ENCODE peak calls at places on chromosomes 2 and 18, in eight cellular contexts. M is OCI-LY7, O is K562, B is dorsolateral prefrontal cortex, E is kidney, H is tibial artery, Y is GM06990, F is astrocyte of the cerebellum. W is an unnamed sample.

GRCh38 chr2:99066602-99067001 is 74.9 kb upstream of the C2orf15 start:
- DNase-seq in M (peak), O (no peak), B (peak), E (no peak), H (no peak), Y (peak), F (peak), W (peak)

GRCh38 chr2:46257476-46257875 is 39.7 kb upstream of the EPAS1 start:
- DNase-seq in M (no peak), O (no peak), B (no peak), E (no peak), H (no peak), Y (no peak), F (peak), W (no peak)

GRCh38 chr2:23433282-23433681 is 48.3 kb downstream of the KLHL29 start:
- DNase-seq in M (no peak), O (no peak), B (no peak), E (no peak), H (peak), Y (no peak), F (no peak), W (no peak)

GRCh38 chr2:167814881-167815718 is 432.3 kb downstream of the STK39 start:
- DNase-seq in M (no peak), O (no peak), B (no peak), E (no peak), H (no peak), Y (no peak), F (no peak), W (no peak)

GRCh38 chr2:202494856-202495604 is 118.9 kb downstream of the BMPR2 start:
- DNase-seq in M (no peak), O (no peak), B (no peak), E (no peak), H (no peak), Y (no peak), F (no peak), W (no peak)

GRCh38 chr2:164430166-164430783 is 191.0 kb downstream of the GRB14 start:
- DNase-seq in M (peak), O (no peak), B (no peak), E (no peak), H (no peak), Y (no peak), F (peak), W (peak)

GRCh38 chr2:109185801-109186570 is 57.0 kb downstream of the SH3RF3 start:
- DNase-seq in M (no peak), O (no peak), B (peak), E (peak), H (peak), Y (no peak), F (no peak), W (no peak)

GRCh38 chr2:83081835-83082522 is 1377.1 kb downstream of the SUCLG1 start:
- DNase-seq in M (no peak), O (peak), B (no peak), E (no peak), H (no peak), Y (no peak), F (peak), W (no peak)

GRCh38 chr2:8345200-8345599 is 336.7 kb upstream of the ID2 start:
- DNase-seq in M (no peak), O (no peak), B (no peak), E (no peak), H (no peak), Y (no peak), F (no peak), W (no peak)

GRCh38 chr2:168801961-168802824 is at the start of gene NOSTRIN:
- DNase-seq in M (no peak), O (peak), B (no peak), E (no peak), H (no peak), Y (no peak), F (peak), W (peak)

GRCh38 chr18:26157326-26157725 is 23.7 kb downstream of the PSMA8 start:
- DNase-seq in M (no peak), O (no peak), B (no peak), E (no peak), H (no peak), Y (no peak), F (no peak), W (no peak)

GRCh38 chr18:53682796-53683195 is 541.7 kb downstream of the MBD2 start:
- DNase-seq in M (no peak), O (no peak), B (no peak), E (no peak), H (no peak), Y (no peak), F (no peak), W (no peak)

GRCh38 chr18:53689886-53690285 is 534.6 kb downstream of the MBD2 start:
- DNase-seq in M (no peak), O (no peak), B (no peak), E (no peak), H (no peak), Y (no peak), F (no peak), W (no peak)

GRCh38 chr18:53687002-53687401 is 537.5 kb downstream of the MBD2 start:
- DNase-seq in M (no peak), O (no peak), B (no peak), E (no peak), H (no peak), Y (no peak), F (no peak), W (no peak)
- TF ChIP-seq CTCF in M (peak), O (no peak), B (no peak), E (no peak), H (no peak), Y (no peak), F (no peak), W (no peak)

DNA sequence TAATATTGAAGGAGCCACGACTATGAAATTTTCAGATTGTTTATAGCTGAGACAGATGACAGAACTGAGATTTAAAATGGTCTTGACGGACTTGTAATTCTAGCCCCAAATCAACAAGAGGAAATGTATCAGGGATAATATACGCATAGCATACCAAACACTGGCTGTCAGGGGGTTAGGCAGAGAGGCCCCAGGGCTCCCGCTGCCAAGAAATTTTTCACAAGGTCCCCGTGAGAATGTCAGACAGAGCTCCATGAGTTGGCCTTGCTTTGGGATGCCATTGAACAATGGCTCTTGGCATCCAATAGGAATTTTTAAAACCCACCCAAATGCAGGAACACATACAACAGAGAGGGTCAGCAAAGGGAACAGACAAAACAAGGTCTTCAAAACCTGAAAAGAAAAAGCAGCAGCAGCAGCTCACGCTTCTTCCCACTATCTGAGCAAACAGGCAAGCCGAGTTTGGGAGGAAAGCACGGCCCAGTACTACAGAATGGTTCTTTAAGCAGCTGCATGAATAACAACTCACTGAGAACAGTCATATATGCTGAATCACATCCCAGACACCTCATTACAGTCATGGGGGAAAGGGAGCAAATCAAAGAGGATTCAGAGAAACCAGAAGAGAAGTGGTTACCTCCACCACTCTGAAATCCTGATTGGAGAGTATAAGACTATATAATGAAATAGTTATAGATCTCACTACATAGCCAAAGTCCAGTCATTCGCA is 445.6 kb downstream of the RND3 start:
- DNase-seq in M (no peak), O (no peak), B (no peak), E (no peak), H (no peak), Y (no peak), F (no peak), W (no peak)
- TF ChIP-seq CTCF in M (no peak), O (no peak), B (no peak), E (no peak), H (no peak), Y (no peak), F (no peak), W (no peak)

GRCh38 chr2:219430633-219431615 is 3.7 kb upstream of the SPEG start:
- DNase-seq in M (peak), O (no peak), B (no peak), E (no peak), H (peak), Y (no peak), F (no peak), W (peak)
- TF ChIP-seq CTCF in M (peak), O (no peak), B (no peak), E (no peak), H (peak), Y (peak), F (peak), W (no peak)

GRCh38 chr18:79135924-79136323 is 66.7 kb downstream of the ATP9B start:
- DNase-seq in M (no peak), O (no peak), B (no peak), E (no peak), H (no peak), Y (no peak), F (no peak), W (no peak)

GRCh38 chr18:79139206-79139605 is 70.0 kb downstream of the ATP9B start:
- DNase-seq in M (peak), O (no peak), B (no peak), E (no peak), H (no peak), Y (no peak), F (no peak), W (no peak)

GRCh38 chr18:79133724-79134123 is 64.5 kb downstream of the ATP9B start:
- DNase-seq in M (no peak), O (no peak), B (no peak), E (no peak), H (no peak), Y (no peak), F (no peak), W (no peak)

GRCh38 chr18:79136742-79137141 is 67.5 kb downstream of the ATP9B start:
- DNase-seq in M (no peak), O (no peak), B (no peak), E (no peak), H (no peak), Y (no peak), F (no peak), W (no peak)
- TF ChIP-seq CTCF in M (no peak), O (no peak), B (no peak), E (no peak), H (no peak), Y (no peak), F (no peak), W (no peak)

DNA sequence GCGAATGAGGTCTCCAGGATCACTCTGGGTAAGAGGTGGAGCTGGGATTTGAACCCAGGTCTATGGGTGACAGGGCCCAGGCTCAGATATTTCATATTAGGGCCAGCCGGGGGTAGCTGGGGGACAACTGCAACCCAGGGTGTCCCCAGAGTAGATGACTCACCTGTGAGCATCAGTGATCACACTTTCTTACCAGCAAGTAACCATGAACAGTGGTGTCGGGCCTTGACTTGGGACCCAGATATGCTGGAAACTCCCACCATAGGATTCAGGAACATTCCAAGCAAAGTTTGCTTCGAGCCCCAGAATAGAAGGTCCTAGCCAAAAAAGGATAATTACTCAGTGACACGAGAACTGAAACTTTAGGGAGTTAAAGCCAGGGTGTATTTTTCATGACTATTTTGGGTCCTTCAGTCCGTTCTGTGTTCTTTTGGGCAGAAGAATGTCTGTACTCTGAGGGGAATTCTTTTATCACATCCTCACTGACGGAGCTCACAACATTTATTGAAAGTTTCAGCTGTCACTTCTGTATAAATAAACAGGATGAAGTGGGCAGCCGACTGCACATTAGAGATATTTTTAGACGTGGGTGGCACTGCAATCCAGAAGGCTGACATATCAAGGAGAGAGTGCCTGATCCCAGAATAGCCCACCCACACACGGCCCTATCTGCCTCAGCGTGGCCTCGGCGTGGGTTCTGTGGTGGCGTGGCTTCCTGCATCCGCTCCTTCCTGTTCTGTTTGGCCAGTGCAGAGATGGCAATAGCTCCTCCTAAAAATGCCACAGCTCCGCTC is 45.6 kb downstream of the RAMP1 start:
- DNase-seq in M (peak), O (peak), B (no peak), E (no peak), H (peak), Y (peak), F (no peak), W (no peak)
- TF ChIP-seq CTCF in M (no peak), O (no peak), B (no peak), E (no peak), H (no peak), Y (no peak), F (no peak), W (no peak)

GRCh38 chr2:257429-257828 is 6.4 kb downstream of the SH3YL1 start:
- DNase-seq in M (no peak), O (no peak), B (no peak), E (no peak), H (no peak), Y (no peak), F (no peak), W (no peak)

GRCh38 chr2:253202-253638 is 10.6 kb downstream of the SH3YL1 start:
- DNase-seq in M (no peak), O (no peak), B (no peak), E (no peak), H (no peak), Y (no peak), F (no peak), W (no peak)

GRCh38 chr2:254231-254630 is 9.6 kb downstream of the SH3YL1 start:
- DNase-seq in M (no peak), O (no peak), B (no peak), E (no peak), H (no peak), Y (no peak), F (no peak), W (no peak)

GRCh38 chr2:256094-256493 is 7.7 kb downstream of the SH3YL1 start:
- DNase-seq in M (no peak), O (no peak), B (no peak), E (no peak), H (no peak), Y (no peak), F (no peak), W (no peak)

DNA sequence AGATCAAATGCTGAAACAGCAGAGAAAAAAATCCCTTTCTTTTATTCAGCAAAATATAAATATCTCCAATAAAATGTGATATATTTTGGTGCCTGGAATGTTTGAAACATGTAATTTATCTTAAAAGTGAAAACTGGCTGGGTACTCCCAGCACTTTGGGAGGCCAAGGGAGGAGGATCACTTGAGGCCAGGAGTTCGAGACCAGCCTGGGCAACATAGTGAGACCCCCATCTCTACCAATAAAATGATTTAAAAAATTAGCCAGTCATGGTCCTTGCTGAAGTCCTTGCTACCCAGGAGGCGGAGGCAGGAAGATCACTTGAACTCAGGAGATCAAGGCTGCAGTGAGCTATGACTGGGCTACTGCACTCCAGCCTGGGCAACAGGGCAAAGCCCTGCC is 8.6 kb downstream of the SH3YL1 start:
- DNase-seq in M (no peak), O (no peak), B (no peak), E (no peak), H (no peak), Y (no peak), F (no peak), W (no peak)
- TF ChIP-seq CTCF in M (no peak), O (no peak), B (no peak), E (no peak), H (no peak), Y (no peak), F (no peak), W (no peak)

W was measured in Calu3.